ENCODE peak calls at places on chromosomes 3 and 15, in nine cellular contexts. One of them, this sample, is unnamed.

GRCh38 chr3:51297333-51297732 is 87.8 kb upstream of the MANF start:
- DNase-seq in heart left ventricle: no peak
- DNase-seq in upper lobe of right lung: no peak
- DNase-seq in fibroblast of villous mesenchyme: no peak
- DNase-seq in neural progenitor cell: no peak
- DNase-seq in ovary: no peak
- DNase-seq in psoas muscle: no peak
- DNase-seq in upper lobe of left lung: no peak
- DNase-seq in heart right ventricle: no peak
- DNase-seq in this sample: no peak

GRCh38 chr3:152235709-152236298 is 32.9 kb upstream of the MBNL1 start:
- DNase-seq in heart left ventricle: no peak
- DNase-seq in upper lobe of right lung: no peak
- DNase-seq in fibroblast of villous mesenchyme: no peak
- DNase-seq in neural progenitor cell: no peak
- DNase-seq in ovary: no peak
- DNase-seq in psoas muscle: no peak
- DNase-seq in upper lobe of left lung: no peak
- DNase-seq in heart right ventricle: no peak
- DNase-seq in this sample: peak

GRCh38 chr3:41198950-41199865 is at the start of gene CTNNB1:
- DNase-seq in heart left ventricle: peak
- DNase-seq in upper lobe of right lung: peak
- DNase-seq in fibroblast of villous mesenchyme: peak
- DNase-seq in neural progenitor cell: peak
- DNase-seq in ovary: peak
- DNase-seq in psoas muscle: peak
- DNase-seq in upper lobe of left lung: peak
- DNase-seq in heart right ventricle: peak
- DNase-seq in this sample: peak

GRCh38 chr3:144482876-144483275 is 511.3 kb downstream of the DIPK2A start:
- DNase-seq in heart left ventricle: no peak
- DNase-seq in upper lobe of right lung: no peak
- DNase-seq in fibroblast of villous mesenchyme: no peak
- DNase-seq in neural progenitor cell: no peak
- DNase-seq in ovary: no peak
- DNase-seq in psoas muscle: no peak
- DNase-seq in upper lobe of left lung: no peak
- DNase-seq in heart right ventricle: no peak
- DNase-seq in this sample: no peak

GRCh38 chr15:23538657-23539056 is 26.8 kb upstream of the MKRN3 start:
- DNase-seq in heart left ventricle: no peak
- DNase-seq in upper lobe of right lung: no peak
- DNase-seq in fibroblast of villous mesenchyme: no peak
- DNase-seq in neural progenitor cell: no peak
- DNase-seq in ovary: no peak
- DNase-seq in psoas muscle: no peak
- DNase-seq in upper lobe of left lung: no peak
- DNase-seq in heart right ventricle: no peak
- DNase-seq in this sample: no peak

GRCh38 chr15:63000706-63001105 is 41.8 kb upstream of the TPM1 start:
- DNase-seq in heart left ventricle: peak
- DNase-seq in upper lobe of right lung: no peak
- DNase-seq in fibroblast of villous mesenchyme: no peak
- DNase-seq in neural progenitor cell: no peak
- DNase-seq in ovary: no peak
- DNase-seq in psoas muscle: no peak
- DNase-seq in upper lobe of left lung: no peak
- DNase-seq in heart right ventricle: peak
- DNase-seq in this sample: no peak

GRCh38 chr3:141336672-141337522 is 31.4 kb upstream of the ZBTB38 start:
- DNase-seq in heart left ventricle: no peak
- DNase-seq in upper lobe of right lung: no peak
- DNase-seq in fibroblast of villous mesenchyme: peak
- DNase-seq in neural progenitor cell: no peak
- DNase-seq in ovary: no peak
- DNase-seq in psoas muscle: no peak
- DNase-seq in upper lobe of left lung: no peak
- DNase-seq in heart right ventricle: no peak
- DNase-seq in this sample: peak

GRCh38 chr15:78257681-78258080 is 6.7 kb upstream of the DNAJA4 start:
- DNase-seq in heart left ventricle: no peak
- DNase-seq in upper lobe of right lung: no peak
- DNase-seq in fibroblast of villous mesenchyme: no peak
- DNase-seq in neural progenitor cell: no peak
- DNase-seq in ovary: no peak
- DNase-seq in psoas muscle: no peak
- DNase-seq in upper lobe of left lung: no peak
- DNase-seq in heart right ventricle: no peak
- DNase-seq in this sample: no peak

GRCh38 chr15:74725241-74725774 is at the start of gene CYP1A1:
- DNase-seq in heart left ventricle: no peak
- DNase-seq in upper lobe of right lung: peak
- DNase-seq in fibroblast of villous mesenchyme: no peak
- DNase-seq in neural progenitor cell: peak
- DNase-seq in ovary: no peak
- DNase-seq in psoas muscle: no peak
- DNase-seq in upper lobe of left lung: no peak
- DNase-seq in heart right ventricle: no peak
- DNase-seq in this sample: peak

GRCh38 chr3:66179813-66180212 is 41.0 kb upstream of the SLC25A26 start:
- DNase-seq in heart left ventricle: no peak
- DNase-seq in upper lobe of right lung: no peak
- DNase-seq in fibroblast of villous mesenchyme: no peak
- DNase-seq in neural progenitor cell: no peak
- DNase-seq in ovary: no peak
- DNase-seq in psoas muscle: no peak
- DNase-seq in upper lobe of left lung: no peak
- DNase-seq in heart right ventricle: no peak
- DNase-seq in this sample: no peak

GRCh38 chr15:48395532-48396011 is 64.3 kb downstream of the DUT start:
- DNase-seq in heart left ventricle: peak
- DNase-seq in upper lobe of right lung: no peak
- DNase-seq in fibroblast of villous mesenchyme: peak
- DNase-seq in neural progenitor cell: no peak
- DNase-seq in ovary: no peak
- DNase-seq in psoas muscle: peak
- DNase-seq in upper lobe of left lung: peak
- DNase-seq in heart right ventricle: peak
- DNase-seq in this sample: no peak

GRCh38 chr15:68318931-68319909 is 41.7 kb downstream of the FEM1B start:
- DNase-seq in heart left ventricle: no peak
- DNase-seq in upper lobe of right lung: peak
- DNase-seq in fibroblast of villous mesenchyme: no peak
- DNase-seq in neural progenitor cell: no peak
- DNase-seq in ovary: peak
- DNase-seq in psoas muscle: no peak
- DNase-seq in upper lobe of left lung: no peak
- DNase-seq in heart right ventricle: no peak
- DNase-seq in this sample: no peak

GRCh38 chr3:125059488-125060245 is 3.9 kb upstream of the HEG1 start:
- DNase-seq in heart left ventricle: no peak
- DNase-seq in upper lobe of right lung: no peak
- DNase-seq in fibroblast of villous mesenchyme: no peak
- DNase-seq in neural progenitor cell: no peak
- DNase-seq in ovary: no peak
- DNase-seq in psoas muscle: no peak
- DNase-seq in upper lobe of left lung: no peak
- DNase-seq in heart right ventricle: no peak
- DNase-seq in this sample: no peak

GRCh38 chr15:67809866-67810265 is 15.4 kb upstream of the SKOR1 start:
- DNase-seq in heart left ventricle: no peak
- DNase-seq in upper lobe of right lung: no peak
- DNase-seq in fibroblast of villous mesenchyme: no peak
- DNase-seq in neural progenitor cell: no peak
- DNase-seq in ovary: no peak
- DNase-seq in psoas muscle: no peak
- DNase-seq in upper lobe of left lung: no peak
- DNase-seq in heart right ventricle: no peak
- DNase-seq in this sample: no peak

GRCh38 chr3:76497636-76498035 is 542.3 kb upstream of the ROBO2 start:
- DNase-seq in heart left ventricle: no peak
- DNase-seq in upper lobe of right lung: no peak
- DNase-seq in fibroblast of villous mesenchyme: no peak
- DNase-seq in neural progenitor cell: peak
- DNase-seq in ovary: no peak
- DNase-seq in psoas muscle: no peak
- DNase-seq in upper lobe of left lung: no peak
- DNase-seq in heart right ventricle: no peak
- DNase-seq in this sample: no peak

GRCh38 chr3:157618075-157618760 is 115.0 kb upstream of the VEPH1 start:
- DNase-seq in heart left ventricle: no peak
- DNase-seq in upper lobe of right lung: no peak
- DNase-seq in fibroblast of villous mesenchyme: peak
- DNase-seq in neural progenitor cell: peak
- DNase-seq in ovary: no peak
- DNase-seq in psoas muscle: no peak
- DNase-seq in upper lobe of left lung: no peak
- DNase-seq in heart right ventricle: no peak
- DNase-seq in this sample: peak

DNA sequence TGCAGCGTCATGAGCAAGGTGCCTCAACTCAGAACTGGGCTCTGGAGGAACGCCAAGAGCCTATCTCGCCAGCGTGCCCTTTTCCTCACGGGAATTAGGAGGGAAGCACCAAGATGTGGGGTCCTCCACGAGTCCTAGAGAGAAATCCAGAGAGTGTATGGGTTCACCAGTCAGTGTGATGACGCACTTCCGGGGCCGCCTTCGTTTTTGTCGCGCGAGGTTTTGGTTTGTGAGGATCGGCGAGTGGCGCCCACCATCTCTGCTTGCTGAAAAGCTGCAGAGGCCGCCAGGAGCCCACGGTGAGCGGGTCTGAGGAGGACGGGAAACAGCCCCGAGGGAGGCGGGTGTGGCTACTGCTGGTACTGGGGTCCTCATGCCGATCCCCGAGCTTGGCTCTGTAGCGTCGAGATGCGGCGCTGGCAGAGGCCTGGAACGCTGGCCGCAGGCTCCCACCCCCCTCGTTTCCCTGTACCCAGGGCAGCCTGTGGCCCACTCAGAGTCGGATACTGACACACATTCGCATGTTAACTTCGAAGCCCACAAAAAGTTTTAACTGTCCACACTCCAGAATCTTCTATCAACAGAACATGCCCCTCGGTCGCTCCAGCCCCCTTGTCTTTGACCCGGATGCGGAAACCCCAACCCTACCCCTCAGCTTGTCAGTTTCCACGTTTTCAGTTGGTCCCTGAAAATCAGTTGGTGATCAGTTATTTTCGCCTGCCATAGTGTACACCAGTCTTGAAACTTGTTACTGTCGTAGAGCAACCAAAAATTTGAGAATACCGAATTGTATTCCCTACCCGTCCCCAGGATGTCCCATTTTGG is 30.4 kb downstream of the ZNF662 start:
- DNase-seq in heart left ventricle: peak
- DNase-seq in upper lobe of right lung: peak
- DNase-seq in fibroblast of villous mesenchyme: peak
- DNase-seq in neural progenitor cell: no peak
- DNase-seq in ovary: peak
- DNase-seq in psoas muscle: peak
- DNase-seq in upper lobe of left lung: peak
- DNase-seq in heart right ventricle: peak
- DNase-seq in this sample: no peak
- H3K4me3 ChIP-seq in heart left ventricle: peak
- H3K4me3 ChIP-seq in upper lobe of right lung: peak
- H3K4me3 ChIP-seq in fibroblast of villous mesenchyme: peak
- H3K4me3 ChIP-seq in neural progenitor cell: no peak
- H3K4me3 ChIP-seq in ovary: peak
- H3K4me3 ChIP-seq in psoas muscle: peak
- H3K4me3 ChIP-seq in upper lobe of left lung: peak
- H3K4me3 ChIP-seq in heart right ventricle: peak
- H3K4me3 ChIP-seq in this sample: no peak

GRCh38 chr3:32435911-32436815 is 44.5 kb downstream of the CMTM7 start:
- DNase-seq in heart left ventricle: no peak
- DNase-seq in upper lobe of right lung: no peak
- DNase-seq in fibroblast of villous mesenchyme: no peak
- DNase-seq in neural progenitor cell: no peak
- DNase-seq in ovary: no peak
- DNase-seq in psoas muscle: no peak
- DNase-seq in upper lobe of left lung: no peak
- DNase-seq in heart right ventricle: no peak
- DNase-seq in this sample: no peak
- TF ChIP-seq CTCF in heart left ventricle: no peak
- TF ChIP-seq CTCF in upper lobe of right lung: no peak
- TF ChIP-seq CTCF in fibroblast of villous mesenchyme: no peak
- TF ChIP-seq CTCF in neural progenitor cell: no peak
- TF ChIP-seq CTCF in ovary: no peak
- TF ChIP-seq CTCF in psoas muscle: no peak
- TF ChIP-seq CTCF in upper lobe of left lung: no peak
- TF ChIP-seq CTCF in heart right ventricle: no peak
- TF ChIP-seq CTCF in this sample: no peak

GRCh38 chr3:126354776-126355175 is 2.4 kb downstream of the KLF15 start:
- DNase-seq in heart left ventricle: no peak
- DNase-seq in upper lobe of right lung: peak
- DNase-seq in fibroblast of villous mesenchyme: no peak
- DNase-seq in neural progenitor cell: no peak
- DNase-seq in ovary: peak
- DNase-seq in psoas muscle: peak
- DNase-seq in upper lobe of left lung: peak
- DNase-seq in heart right ventricle: no peak
- DNase-seq in this sample: no peak

GRCh38 chr3:126352476-126353454 is 4.4 kb downstream of the KLF15 start:
- DNase-seq in heart left ventricle: no peak
- DNase-seq in upper lobe of right lung: peak
- DNase-seq in fibroblast of villous mesenchyme: peak
- DNase-seq in neural progenitor cell: no peak
- DNase-seq in ovary: peak
- DNase-seq in psoas muscle: peak
- DNase-seq in upper lobe of left lung: peak
- DNase-seq in heart right ventricle: no peak
- DNase-seq in this sample: peak

GRCh38 chr3:126355251-126355650 is 2.0 kb downstream of the KLF15 start:
- DNase-seq in heart left ventricle: no peak
- DNase-seq in upper lobe of right lung: peak
- DNase-seq in fibroblast of villous mesenchyme: no peak
- DNase-seq in neural progenitor cell: no peak
- DNase-seq in ovary: peak
- DNase-seq in psoas muscle: peak
- DNase-seq in upper lobe of left lung: peak
- DNase-seq in heart right ventricle: no peak
- DNase-seq in this sample: no peak

GRCh38 chr3:126351771-126352475 is 5.3 kb downstream of the KLF15 start:
- DNase-seq in heart left ventricle: no peak
- DNase-seq in upper lobe of right lung: peak
- DNase-seq in fibroblast of villous mesenchyme: no peak
- DNase-seq in neural progenitor cell: no peak
- DNase-seq in ovary: peak
- DNase-seq in psoas muscle: peak
- DNase-seq in upper lobe of left lung: peak
- DNase-seq in heart right ventricle: no peak
- DNase-seq in this sample: no peak

GRCh38 chr3:126353694-126354321 is 3.4 kb downstream of the KLF15 start:
- DNase-seq in heart left ventricle: no peak
- DNase-seq in upper lobe of right lung: peak
- DNase-seq in fibroblast of villous mesenchyme: no peak
- DNase-seq in neural progenitor cell: no peak
- DNase-seq in ovary: peak
- DNase-seq in psoas muscle: peak
- DNase-seq in upper lobe of left lung: no peak
- DNase-seq in heart right ventricle: no peak
- DNase-seq in this sample: no peak
- H3K4me3 ChIP-seq in heart left ventricle: no peak
- H3K4me3 ChIP-seq in upper lobe of right lung: peak
- H3K4me3 ChIP-seq in fibroblast of villous mesenchyme: no peak
- H3K4me3 ChIP-seq in neural progenitor cell: no peak
- H3K4me3 ChIP-seq in ovary: no peak
- H3K4me3 ChIP-seq in psoas muscle: peak
- H3K4me3 ChIP-seq in upper lobe of left lung: no peak
- H3K4me3 ChIP-seq in heart right ventricle: no peak
- H3K4me3 ChIP-seq in this sample: no peak

GRCh38 chr15:82585072-82585471 is 44.8 kb upstream of the RPS17 start:
- DNase-seq in heart left ventricle: no peak
- DNase-seq in upper lobe of right lung: no peak
- DNase-seq in fibroblast of villous mesenchyme: peak
- DNase-seq in neural progenitor cell: no peak
- DNase-seq in ovary: no peak
- DNase-seq in psoas muscle: no peak
- DNase-seq in upper lobe of left lung: no peak
- DNase-seq in heart right ventricle: no peak
- DNase-seq in this sample: peak
- TF ChIP-seq CTCF in heart left ventricle: no peak
- TF ChIP-seq CTCF in upper lobe of right lung: no peak
- TF ChIP-seq CTCF in fibroblast of villous mesenchyme: peak
- TF ChIP-seq CTCF in neural progenitor cell: peak
- TF ChIP-seq CTCF in ovary: no peak
- TF ChIP-seq CTCF in psoas muscle: no peak
- TF ChIP-seq CTCF in upper lobe of left lung: no peak
- TF ChIP-seq CTCF in heart right ventricle: no peak
- TF ChIP-seq CTCF in this sample: no peak

This sample was measured in NB4.